ENCODE peak calls at places on chromosomes 11 and 22, in ten cellular contexts. G is type B pancreatic cell; S is SJSA1; F is activated effector memory CD4-positive, alpha-beta T cell treated with Interleukin-2 at 50 U/mL for 16 hours; N is HepG2; H is fibroblast of lung; U is adrenal gland; A is C1 segment of cervical spinal cord; R is endothelial cell; V is SK-N-SH. I is an unnamed sample.

GRCh38 chr22:39174498-39175120 is 22.1 kb upstream of the CBX7 start:
- DNase-seq in G (peak; percentile 86), S (peak; percentile 100), F (peak; percentile 59), N (peak; percentile 93), H (peak; percentile 87), U (peak; percentile 82), A (no peak), R (peak; percentile 100), V (peak; percentile 73), I (no peak)

GRCh38 chr11:117172678-117173421 is 5.7 kb upstream of the SIDT2 start:
- DNase-seq in G (no peak), S (no peak), F (no peak), N (no peak), H (no peak), U (peak; percentile 51), A (no peak), R (no peak), V (peak; percentile 20), I (no peak)

GRCh38 chr11:21142007-21142406 is 472.6 kb downstream of the NELL1 start:
- DNase-seq in G (no peak), S (no peak), F (no peak), N (no peak), H (no peak), U (no peak), A (no peak), R (peak; percentile 24), V (peak; percentile 7), I (no peak)

GRCh38 chr22:49964136-49964492 is 3.5 kb downstream of the PIM3 start:
- DNase-seq in G (no peak), S (no peak), F (no peak), N (no peak), H (no peak), U (peak; percentile 3), A (no peak), R (no peak), V (peak; percentile 8), I (no peak)

GRCh38 chr11:41845066-41845465 is 385.6 kb upstream of the LRRC4C start:
- DNase-seq in G (no peak), S (no peak), F (no peak), N (no peak), H (no peak), U (no peak), A (no peak), R (no peak), V (no peak), I (no peak)

GRCh38 chr11:134347441-134347840 is 15.7 kb downstream of the GLB1L2 start:
- DNase-seq in G (peak; percentile 31), S (no peak), F (no peak), N (no peak), H (no peak), U (no peak), A (no peak), R (no peak), V (no peak), I (no peak)

GRCh38 chr11:2521081-2521480 is 76.3 kb downstream of the KCNQ1 start:
- DNase-seq in G (no peak), S (peak; percentile 47), F (no peak), N (no peak), H (no peak), U (peak; percentile 7), A (no peak), R (peak; percentile 1), V (no peak), I (no peak)

GRCh38 chr11:112455791-112456190 is 195.1 kb upstream of the PLET1 start:
- DNase-seq in G (no peak), S (no peak), F (no peak), N (no peak), H (peak; percentile 14), U (no peak), A (no peak), R (no peak), V (no peak), I (no peak)

GRCh38 chr11:27401760-27402316 is 38.8 kb upstream of the CCDC34 start:
- DNase-seq in G (no peak), S (no peak), F (no peak), N (peak; percentile 85), H (no peak), U (no peak), A (no peak), R (no peak), V (no peak), I (no peak)

GRCh38 chr11:32309541-32310217 is 125.7 kb downstream of the WT1 start:
- DNase-seq in G (no peak), S (no peak), F (no peak), N (no peak), H (no peak), U (no peak), A (no peak), R (no peak), V (no peak), I (no peak)

GRCh38 chr22:24937114-24937513 is 9.4 kb downstream of the LHFPL7 start:
- DNase-seq in G (no peak), S (no peak), F (no peak), N (peak; percentile 24), H (no peak), U (no peak), A (no peak), R (peak; percentile 36), V (peak; percentile 32), I (no peak)

I was measured in esophagus muscularis mucosa.